ENCODE peak calls at places on chromosomes 2 and 18, in four cellular contexts. W is HEK293T, C is lower lobe of right lung, B is fibroblast of mammary gland. Q is an unnamed sample.

GRCh38 chr18:63808125-63808524 is 32.9 kb downstream of the SERPINB7 start:
- DNase-seq in W (no peak), C (no peak), B (no peak), Q (no peak)

GRCh38 chr2:213086566-213086965 is 64.8 kb downstream of the IKZF2 start:
- DNase-seq in W (no peak), C (no peak), B (no peak), Q (no peak)

GRCh38 chr18:48605408-48605845 is 66.6 kb downstream of the CTIF start:
- DNase-seq in W (peak), C (no peak), B (peak), Q (peak)

GRCh38 chr2:1793868-1794445 is 49.6 kb upstream of the PXDN start:
- DNase-seq in W (no peak), C (no peak), B (no peak), Q (no peak)

GRCh38 chr2:38690499-38691420 is 24.8 kb downstream of the GALM start:
- DNase-seq in W (no peak), C (no peak), B (peak), Q (peak)

GRCh38 chr2:178243961-178244360 is 49.6 kb downstream of the OSBPL6 start:
- DNase-seq in W (no peak), C (no peak), B (no peak), Q (no peak)

GRCh38 chr2:121689356-121689755 is 40.1 kb upstream of the CLASP1 start:
- DNase-seq in W (peak), C (no peak), B (peak), Q (peak)

GRCh38 chr2:234986866-234987720 is 35.3 kb downstream of the SH3BP4 start:
- DNase-seq in W (no peak), C (no peak), B (no peak), Q (peak)

GRCh38 chr2:220882507-220882906 is 689.6 kb downstream of the EPHA4 start:
- DNase-seq in W (no peak), C (no peak), B (no peak), Q (no peak)

GRCh38 chr2:159051133-159051532 is 82.7 kb downstream of the TANC1 start:
- DNase-seq in W (no peak), C (no peak), B (no peak), Q (no peak)

GRCh38 chr18:40414155-40414754 is 1540.8 kb upstream of the PIK3C3 start:
- DNase-seq in W (no peak), C (no peak), B (peak), Q (peak)

GRCh38 chr2:189492451-189492850 is 51.2 kb downstream of the WDR75 start:
- DNase-seq in W (no peak), C (no peak), B (peak), Q (peak)

GRCh38 chr2:231450548-231450989 is 13.7 kb downstream of the NCL start:
- DNase-seq in W (no peak), C (no peak), B (no peak), Q (no peak)

Q was measured in amniotic epithelial cell.